ENCODE peak calls at places on chromosomes 4 and X, in ten cellular contexts. One of them, this sample, is unnamed.

GRCh38 chr4:92387459-92388069 is 83.8 kb downstream of the GRID2 start:
- DNase-seq in sciatic nerve: no peak
- DNase-seq in mucosa of gallbladder: no peak
- DNase-seq in naive B cell: no peak
- DNase-seq in progenitor cell of endocrine pancreas: no peak
- DNase-seq in CD8-positive, alpha-beta T cell: no peak
- DNase-seq in activated CD8-positive, alpha-beta memory T cell treated with anti-CD3 and anti-CD28 coated beads, Interleukin-2, amount 50 U/mL, for 48 hours: no peak
- DNase-seq in non-pigmented ciliary epithelial cell: no peak
- DNase-seq in iPS-NIHi11: peak; percentile 57
- DNase-seq in stimulated activated CD4-positive, alpha-beta T cell treated with anti-CD3 and anti-CD28 coated beads, Interleukin-15, amount 100 ng/mL, for 1 hour: no peak
- DNase-seq in this sample: no peak

GRCh38 chr4:77028241-77028640 is 47.5 kb downstream of the CCNI start:
- DNase-seq in sciatic nerve: no peak
- DNase-seq in mucosa of gallbladder: no peak
- DNase-seq in naive B cell: no peak
- DNase-seq in progenitor cell of endocrine pancreas: no peak
- DNase-seq in CD8-positive, alpha-beta T cell: no peak
- DNase-seq in activated CD8-positive, alpha-beta memory T cell treated with anti-CD3 and anti-CD28 coated beads, Interleukin-2, amount 50 U/mL, for 48 hours: no peak
- DNase-seq in non-pigmented ciliary epithelial cell: no peak
- DNase-seq in iPS-NIHi11: no peak
- DNase-seq in stimulated activated CD4-positive, alpha-beta T cell treated with anti-CD3 and anti-CD28 coated beads, Interleukin-15, amount 100 ng/mL, for 1 hour: no peak
- DNase-seq in this sample: no peak

GRCh38 chrX:15915959-15916703 is 61.5 kb upstream of the AP1S2 start:
- DNase-seq in sciatic nerve: no peak
- DNase-seq in mucosa of gallbladder: no peak
- DNase-seq in naive B cell: no peak
- DNase-seq in progenitor cell of endocrine pancreas: no peak
- DNase-seq in CD8-positive, alpha-beta T cell: no peak
- DNase-seq in activated CD8-positive, alpha-beta memory T cell treated with anti-CD3 and anti-CD28 coated beads, Interleukin-2, amount 50 U/mL, for 48 hours: no peak
- DNase-seq in non-pigmented ciliary epithelial cell: no peak
- DNase-seq in iPS-NIHi11: no peak
- DNase-seq in stimulated activated CD4-positive, alpha-beta T cell treated with anti-CD3 and anti-CD28 coated beads, Interleukin-15, amount 100 ng/mL, for 1 hour: no peak
- DNase-seq in this sample: no peak

GRCh38 chrX:36978886-36979285 is 29.3 kb upstream of the FAM47C start:
- DNase-seq in sciatic nerve: no peak
- DNase-seq in mucosa of gallbladder: no peak
- DNase-seq in naive B cell: no peak
- DNase-seq in progenitor cell of endocrine pancreas: no peak
- DNase-seq in CD8-positive, alpha-beta T cell: no peak
- DNase-seq in activated CD8-positive, alpha-beta memory T cell treated with anti-CD3 and anti-CD28 coated beads, Interleukin-2, amount 50 U/mL, for 48 hours: no peak
- DNase-seq in non-pigmented ciliary epithelial cell: peak; percentile 4
- DNase-seq in iPS-NIHi11: no peak
- DNase-seq in stimulated activated CD4-positive, alpha-beta T cell treated with anti-CD3 and anti-CD28 coated beads, Interleukin-15, amount 100 ng/mL, for 1 hour: no peak
- DNase-seq in this sample: no peak

GRCh38 chr4:114364857-114365256 is 233.8 kb upstream of the UGT8 start:
- DNase-seq in sciatic nerve: no peak
- DNase-seq in mucosa of gallbladder: no peak
- DNase-seq in naive B cell: no peak
- DNase-seq in progenitor cell of endocrine pancreas: no peak
- DNase-seq in CD8-positive, alpha-beta T cell: no peak
- DNase-seq in activated CD8-positive, alpha-beta memory T cell treated with anti-CD3 and anti-CD28 coated beads, Interleukin-2, amount 50 U/mL, for 48 hours: no peak
- DNase-seq in non-pigmented ciliary epithelial cell: peak; percentile 89
- DNase-seq in iPS-NIHi11: peak; percentile 22
- DNase-seq in stimulated activated CD4-positive, alpha-beta T cell treated with anti-CD3 and anti-CD28 coated beads, Interleukin-15, amount 100 ng/mL, for 1 hour: no peak
- DNase-seq in this sample: no peak

GRCh38 chrX:16386126-16386525 is 218.8 kb downstream of the MAGEB17 start:
- DNase-seq in sciatic nerve: no peak
- DNase-seq in mucosa of gallbladder: no peak
- DNase-seq in naive B cell: no peak
- DNase-seq in progenitor cell of endocrine pancreas: no peak
- DNase-seq in CD8-positive, alpha-beta T cell: no peak
- DNase-seq in activated CD8-positive, alpha-beta memory T cell treated with anti-CD3 and anti-CD28 coated beads, Interleukin-2, amount 50 U/mL, for 48 hours: no peak
- DNase-seq in non-pigmented ciliary epithelial cell: no peak
- DNase-seq in iPS-NIHi11: no peak
- DNase-seq in stimulated activated CD4-positive, alpha-beta T cell treated with anti-CD3 and anti-CD28 coated beads, Interleukin-15, amount 100 ng/mL, for 1 hour: no peak
- DNase-seq in this sample: no peak

GRCh38 chr4:25320374-25321172 is 8.0 kb downstream of the ZCCHC4 start:
- DNase-seq in sciatic nerve: no peak
- DNase-seq in mucosa of gallbladder: no peak
- DNase-seq in naive B cell: no peak
- DNase-seq in progenitor cell of endocrine pancreas: no peak
- DNase-seq in CD8-positive, alpha-beta T cell: no peak
- DNase-seq in activated CD8-positive, alpha-beta memory T cell treated with anti-CD3 and anti-CD28 coated beads, Interleukin-2, amount 50 U/mL, for 48 hours: no peak
- DNase-seq in non-pigmented ciliary epithelial cell: peak; percentile 75
- DNase-seq in iPS-NIHi11: no peak
- DNase-seq in stimulated activated CD4-positive, alpha-beta T cell treated with anti-CD3 and anti-CD28 coated beads, Interleukin-15, amount 100 ng/mL, for 1 hour: no peak
- DNase-seq in this sample: no peak

GRCh38 chr4:89427765-89428164 is 120.2 kb upstream of the GPRIN3 start:
- DNase-seq in sciatic nerve: no peak
- DNase-seq in mucosa of gallbladder: no peak
- DNase-seq in naive B cell: no peak
- DNase-seq in progenitor cell of endocrine pancreas: no peak
- DNase-seq in CD8-positive, alpha-beta T cell: no peak
- DNase-seq in activated CD8-positive, alpha-beta memory T cell treated with anti-CD3 and anti-CD28 coated beads, Interleukin-2, amount 50 U/mL, for 48 hours: no peak
- DNase-seq in non-pigmented ciliary epithelial cell: no peak
- DNase-seq in iPS-NIHi11: no peak
- DNase-seq in stimulated activated CD4-positive, alpha-beta T cell treated with anti-CD3 and anti-CD28 coated beads, Interleukin-15, amount 100 ng/mL, for 1 hour: no peak
- DNase-seq in this sample: no peak

GRCh38 chr4:183095199-183095512 is 3.9 kb upstream of the WWC2 start:
- DNase-seq in sciatic nerve: no peak
- DNase-seq in mucosa of gallbladder: no peak
- DNase-seq in naive B cell: no peak
- DNase-seq in progenitor cell of endocrine pancreas: no peak
- DNase-seq in CD8-positive, alpha-beta T cell: no peak
- DNase-seq in activated CD8-positive, alpha-beta memory T cell treated with anti-CD3 and anti-CD28 coated beads, Interleukin-2, amount 50 U/mL, for 48 hours: no peak
- DNase-seq in non-pigmented ciliary epithelial cell: no peak
- DNase-seq in iPS-NIHi11: no peak
- DNase-seq in stimulated activated CD4-positive, alpha-beta T cell treated with anti-CD3 and anti-CD28 coated beads, Interleukin-15, amount 100 ng/mL, for 1 hour: no peak
- DNase-seq in this sample: no peak

GRCh38 chr4:83267121-83267834 is 17.3 kb downstream of the COQ2 start:
- DNase-seq in sciatic nerve: peak; percentile 67
- DNase-seq in mucosa of gallbladder: no peak
- DNase-seq in naive B cell: no peak
- DNase-seq in progenitor cell of endocrine pancreas: no peak
- DNase-seq in CD8-positive, alpha-beta T cell: no peak
- DNase-seq in activated CD8-positive, alpha-beta memory T cell treated with anti-CD3 and anti-CD28 coated beads, Interleukin-2, amount 50 U/mL, for 48 hours: no peak
- DNase-seq in non-pigmented ciliary epithelial cell: peak; percentile 43
- DNase-seq in iPS-NIHi11: no peak
- DNase-seq in stimulated activated CD4-positive, alpha-beta T cell treated with anti-CD3 and anti-CD28 coated beads, Interleukin-15, amount 100 ng/mL, for 1 hour: no peak
- DNase-seq in this sample: no peak

GRCh38 chr4:125538670-125539069 is 223.9 kb downstream of the FAT4 start:
- DNase-seq in sciatic nerve: no peak
- DNase-seq in mucosa of gallbladder: no peak
- DNase-seq in naive B cell: no peak
- DNase-seq in progenitor cell of endocrine pancreas: no peak
- DNase-seq in CD8-positive, alpha-beta T cell: no peak
- DNase-seq in activated CD8-positive, alpha-beta memory T cell treated with anti-CD3 and anti-CD28 coated beads, Interleukin-2, amount 50 U/mL, for 48 hours: no peak
- DNase-seq in non-pigmented ciliary epithelial cell: no peak
- DNase-seq in iPS-NIHi11: no peak
- DNase-seq in stimulated activated CD4-positive, alpha-beta T cell treated with anti-CD3 and anti-CD28 coated beads, Interleukin-15, amount 100 ng/mL, for 1 hour: no peak
- DNase-seq in this sample: no peak

GRCh38 chr4:55012363-55013255 is 112.8 kb downstream of the KDR start:
- DNase-seq in sciatic nerve: no peak
- DNase-seq in mucosa of gallbladder: peak; percentile 17
- DNase-seq in naive B cell: no peak
- DNase-seq in progenitor cell of endocrine pancreas: no peak
- DNase-seq in CD8-positive, alpha-beta T cell: no peak
- DNase-seq in activated CD8-positive, alpha-beta memory T cell treated with anti-CD3 and anti-CD28 coated beads, Interleukin-2, amount 50 U/mL, for 48 hours: no peak
- DNase-seq in non-pigmented ciliary epithelial cell: no peak
- DNase-seq in iPS-NIHi11: no peak
- DNase-seq in stimulated activated CD4-positive, alpha-beta T cell treated with anti-CD3 and anti-CD28 coated beads, Interleukin-15, amount 100 ng/mL, for 1 hour: no peak
- DNase-seq in this sample: no peak

GRCh38 chr4:113972781-113973180 is 6.7 kb downstream of the ARSJ start:
- DNase-seq in sciatic nerve: no peak
- DNase-seq in mucosa of gallbladder: no peak
- DNase-seq in naive B cell: no peak
- DNase-seq in progenitor cell of endocrine pancreas: no peak
- DNase-seq in CD8-positive, alpha-beta T cell: no peak
- DNase-seq in activated CD8-positive, alpha-beta memory T cell treated with anti-CD3 and anti-CD28 coated beads, Interleukin-2, amount 50 U/mL, for 48 hours: no peak
- DNase-seq in non-pigmented ciliary epithelial cell: no peak
- DNase-seq in iPS-NIHi11: no peak
- DNase-seq in stimulated activated CD4-positive, alpha-beta T cell treated with anti-CD3 and anti-CD28 coated beads, Interleukin-15, amount 100 ng/mL, for 1 hour: no peak
- DNase-seq in this sample: no peak

GRCh38 chr4:43496188-43496587 is 603.7 kb downstream of the GRXCR1 start:
- DNase-seq in sciatic nerve: no peak
- DNase-seq in mucosa of gallbladder: no peak
- DNase-seq in naive B cell: no peak
- DNase-seq in progenitor cell of endocrine pancreas: no peak
- DNase-seq in CD8-positive, alpha-beta T cell: no peak
- DNase-seq in activated CD8-positive, alpha-beta memory T cell treated with anti-CD3 and anti-CD28 coated beads, Interleukin-2, amount 50 U/mL, for 48 hours: no peak
- DNase-seq in non-pigmented ciliary epithelial cell: no peak
- DNase-seq in iPS-NIHi11: no peak
- DNase-seq in stimulated activated CD4-positive, alpha-beta T cell treated with anti-CD3 and anti-CD28 coated beads, Interleukin-15, amount 100 ng/mL, for 1 hour: no peak
- DNase-seq in this sample: no peak

GRCh38 chrX:85109235-85109634 is 105.6 kb downstream of the APOOL start:
- DNase-seq in sciatic nerve: no peak
- DNase-seq in mucosa of gallbladder: no peak
- DNase-seq in naive B cell: no peak
- DNase-seq in progenitor cell of endocrine pancreas: no peak
- DNase-seq in CD8-positive, alpha-beta T cell: no peak
- DNase-seq in activated CD8-positive, alpha-beta memory T cell treated with anti-CD3 and anti-CD28 coated beads, Interleukin-2, amount 50 U/mL, for 48 hours: no peak
- DNase-seq in non-pigmented ciliary epithelial cell: no peak
- DNase-seq in iPS-NIHi11: peak; percentile 38
- DNase-seq in stimulated activated CD4-positive, alpha-beta T cell treated with anti-CD3 and anti-CD28 coated beads, Interleukin-15, amount 100 ng/mL, for 1 hour: no peak
- DNase-seq in this sample: no peak

GRCh38 chr4:40121515-40121914 is 64.9 kb downstream of the N4BP2 start:
- DNase-seq in sciatic nerve: no peak
- DNase-seq in mucosa of gallbladder: no peak
- DNase-seq in naive B cell: no peak
- DNase-seq in progenitor cell of endocrine pancreas: no peak
- DNase-seq in CD8-positive, alpha-beta T cell: no peak
- DNase-seq in activated CD8-positive, alpha-beta memory T cell treated with anti-CD3 and anti-CD28 coated beads, Interleukin-2, amount 50 U/mL, for 48 hours: no peak
- DNase-seq in non-pigmented ciliary epithelial cell: peak; percentile 32
- DNase-seq in iPS-NIHi11: no peak
- DNase-seq in stimulated activated CD4-positive, alpha-beta T cell treated with anti-CD3 and anti-CD28 coated beads, Interleukin-15, amount 100 ng/mL, for 1 hour: no peak
- DNase-seq in this sample: no peak

GRCh38 chrX:25597561-25597960 is 540.6 kb upstream of the MAGEB18 start:
- DNase-seq in sciatic nerve: no peak
- DNase-seq in mucosa of gallbladder: no peak
- DNase-seq in naive B cell: no peak
- DNase-seq in progenitor cell of endocrine pancreas: no peak
- DNase-seq in CD8-positive, alpha-beta T cell: no peak
- DNase-seq in activated CD8-positive, alpha-beta memory T cell treated with anti-CD3 and anti-CD28 coated beads, Interleukin-2, amount 50 U/mL, for 48 hours: no peak
- DNase-seq in non-pigmented ciliary epithelial cell: no peak
- DNase-seq in iPS-NIHi11: no peak
- DNase-seq in stimulated activated CD4-positive, alpha-beta T cell treated with anti-CD3 and anti-CD28 coated beads, Interleukin-15, amount 100 ng/mL, for 1 hour: no peak
- DNase-seq in this sample: no peak

GRCh38 chrX:40283981-40284380 is 186.2 kb upstream of the BCOR start:
- DNase-seq in sciatic nerve: no peak
- DNase-seq in mucosa of gallbladder: no peak
- DNase-seq in naive B cell: no peak
- DNase-seq in progenitor cell of endocrine pancreas: no peak
- DNase-seq in CD8-positive, alpha-beta T cell: no peak
- DNase-seq in activated CD8-positive, alpha-beta memory T cell treated with anti-CD3 and anti-CD28 coated beads, Interleukin-2, amount 50 U/mL, for 48 hours: no peak
- DNase-seq in non-pigmented ciliary epithelial cell: no peak
- DNase-seq in iPS-NIHi11: no peak
- DNase-seq in stimulated activated CD4-positive, alpha-beta T cell treated with anti-CD3 and anti-CD28 coated beads, Interleukin-15, amount 100 ng/mL, for 1 hour: no peak
- DNase-seq in this sample: no peak

GRCh38 chr4:106414366-106414765 is 45.8 kb upstream of the GIMD1 start:
- DNase-seq in sciatic nerve: no peak
- DNase-seq in mucosa of gallbladder: no peak
- DNase-seq in naive B cell: no peak
- DNase-seq in progenitor cell of endocrine pancreas: no peak
- DNase-seq in CD8-positive, alpha-beta T cell: no peak
- DNase-seq in activated CD8-positive, alpha-beta memory T cell treated with anti-CD3 and anti-CD28 coated beads, Interleukin-2, amount 50 U/mL, for 48 hours: no peak
- DNase-seq in non-pigmented ciliary epithelial cell: no peak
- DNase-seq in iPS-NIHi11: no peak
- DNase-seq in stimulated activated CD4-positive, alpha-beta T cell treated with anti-CD3 and anti-CD28 coated beads, Interleukin-15, amount 100 ng/mL, for 1 hour: no peak
- DNase-seq in this sample: no peak

GRCh38 chrX:42096262-42096939 is 173.0 kb upstream of the CASK start:
- DNase-seq in sciatic nerve: no peak
- DNase-seq in mucosa of gallbladder: peak; percentile 41
- DNase-seq in naive B cell: no peak
- DNase-seq in progenitor cell of endocrine pancreas: no peak
- DNase-seq in CD8-positive, alpha-beta T cell: no peak
- DNase-seq in activated CD8-positive, alpha-beta memory T cell treated with anti-CD3 and anti-CD28 coated beads, Interleukin-2, amount 50 U/mL, for 48 hours: no peak
- DNase-seq in non-pigmented ciliary epithelial cell: peak; percentile 89
- DNase-seq in iPS-NIHi11: no peak
- DNase-seq in stimulated activated CD4-positive, alpha-beta T cell treated with anti-CD3 and anti-CD28 coated beads, Interleukin-15, amount 100 ng/mL, for 1 hour: no peak
- DNase-seq in this sample: no peak

This sample was measured in breast epithelium.